ENCODE peak calls at places on chromosome 10, in four cellular contexts. A is K562, Z is IMR-90, M is GM12878. E is an unnamed sample. For H3K4me1, the result is how much of the 10 kb centered on the place peaks cover.

GRCh38 chr10:77636286-77636966 is 1.2 kb downstream of the KCNMA1 start:
- DNase-seq in M (no peak), Z (no peak), A (no peak), E (no peak)

GRCh38 chr10:116879817-116880216 is 30.5 kb downstream of the ENO4 start:
- DNase-seq in M (no peak), Z (no peak), A (no peak), E (no peak)

GRCh38 chr10:30812018-30812851 is 182.7 kb upstream of the LYZL2 start:
- DNase-seq in M (no peak), Z (peak), A (no peak), E (peak)

GRCh38 chr10:101578192-101578591 is 9.9 kb downstream of the POLL start:
- DNase-seq in M (no peak), A (no peak), Z (no peak), E (no peak)

GRCh38 chr10:104680467-104681401 is 39.6 kb downstream of the SORCS3 start:
- DNase-seq in A (no peak), M (no peak), Z (no peak), E (no peak)

GRCh38 chr10:110701618-110701971 is 57.5 kb downstream of the RBM20 start:
- DNase-seq in A (no peak), M (no peak), Z (no peak), E (no peak)

GRCh38 chr10:48249004-48249762 is 25.3 kb downstream of the FRMPD2 start:
- DNase-seq in M (no peak), A (no peak), Z (no peak), E (no peak)

GRCh38 chr10:13719411-13719810 is 132.6 kb downstream of the PRPF18 start:
- DNase-seq in Z (no peak), A (no peak), M (no peak), E (no peak)

GRCh38 chr10:50242777-50243176 is 8.5 kb downstream of the ASAH2 start:
- DNase-seq in Z (no peak), M (no peak), A (no peak), E (no peak)

GRCh38 chr10:123100030-123100762 is 35.6 kb upstream of the HMX3 start:
- DNase-seq in Z (peak), M (no peak), A (peak), E (no peak)

GRCh38 chr10:6048281-6049030 is 13.7 kb downstream of the IL2RA start:
- DNase-seq in M (no peak), Z (no peak), A (no peak), E (no peak)

GRCh38 chr10:20185116-20185515 is 368.9 kb downstream of the PLXDC2 start:
- DNase-seq in A (no peak), M (no peak), Z (no peak), E (no peak)

GRCh38 chr10:9613338-9613737 is 1404.3 kb upstream of the CELF2 start:
- DNase-seq in A (no peak), Z (peak), M (peak), E (peak)
- TF ChIP-seq FOS in A (no peak), Z (no peak), M (no peak), E (no peak)

DNA sequence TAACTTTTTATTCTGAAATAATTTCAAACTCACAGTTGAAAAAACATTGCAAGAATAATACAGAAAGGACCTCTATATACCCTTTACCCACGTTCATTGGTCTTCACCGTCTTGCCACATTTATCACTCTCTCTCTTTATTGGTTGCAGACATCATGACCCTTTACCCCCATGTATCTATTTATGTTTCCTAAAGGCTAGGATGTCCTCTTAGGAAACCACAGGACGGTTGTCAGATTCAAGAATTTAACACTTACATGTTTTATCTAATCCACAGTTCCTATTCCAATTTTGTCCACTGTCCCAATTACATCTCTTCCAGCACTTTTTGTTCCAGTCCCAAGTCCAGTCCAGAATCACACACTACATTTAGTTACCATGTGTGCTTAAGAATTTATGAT is 67.6 kb upstream of the FGFR2 start:
- DNase-seq in Z (no peak), A (no peak), M (no peak), E (no peak)
- H3K4me1 ChIP-seq in Z (under half), A (under half), M (under half), E (under half)

GRCh38 chr10:644943-645334 is 44.5 kb downstream of the DIP2C start:
- DNase-seq in A (no peak), Z (no peak), M (no peak), E (no peak)

GRCh38 chr10:649445-649797 is 40.0 kb downstream of the DIP2C start:
- DNase-seq in M (no peak), Z (no peak), A (no peak), E (no peak)

GRCh38 chr10:642186-642890 is 47.1 kb downstream of the DIP2C start:
- DNase-seq in A (no peak), Z (no peak), M (no peak), E (no peak)

GRCh38 chr10:644076-644942 is 45.2 kb downstream of the DIP2C start:
- DNase-seq in Z (no peak), M (no peak), A (no peak), E (no peak)

DNA sequence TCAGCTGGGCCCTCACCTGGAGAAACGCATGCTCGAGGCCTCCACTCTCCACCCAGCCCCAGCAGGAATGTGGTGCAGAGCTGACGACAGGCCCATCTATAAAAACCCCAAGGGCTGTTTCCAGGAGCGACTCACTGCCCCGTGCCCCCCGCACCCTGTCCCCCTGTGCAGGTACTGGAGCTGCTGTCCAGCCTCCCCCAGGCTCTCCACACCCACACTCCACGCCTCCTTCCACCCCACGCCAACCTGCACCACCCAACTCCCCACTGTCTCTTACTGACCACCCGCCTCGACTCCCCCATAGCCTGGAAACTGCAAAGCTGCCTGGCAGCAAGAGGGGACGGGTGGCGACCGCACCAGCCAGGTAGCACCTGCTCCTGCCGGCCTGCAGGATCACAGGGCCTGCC is 43.3 kb downstream of the DIP2C start:
- DNase-seq in A (no peak), M (no peak), Z (no peak), E (no peak)
- TF ChIP-seq FOS in A (no peak), M (no peak), Z (no peak), E (no peak)

GRCh38 chr10:80500572-80501380 is 36.9 kb upstream of the SH2D4B start:
- DNase-seq in M (peak), A (peak), Z (no peak), E (no peak)

GRCh38 chr10:80502621-80503583 is 34.8 kb upstream of the SH2D4B start:
- DNase-seq in Z (no peak), M (no peak), A (no peak), E (no peak)

GRCh38 chr10:80501381-80501912 is 36.3 kb upstream of the SH2D4B start:
- DNase-seq in Z (no peak), A (no peak), M (no peak), E (no peak)

GRCh38 chr10:80503584-80504157 is 34.0 kb upstream of the SH2D4B start:
- DNase-seq in M (no peak), Z (no peak), A (no peak), E (no peak)

DNA sequence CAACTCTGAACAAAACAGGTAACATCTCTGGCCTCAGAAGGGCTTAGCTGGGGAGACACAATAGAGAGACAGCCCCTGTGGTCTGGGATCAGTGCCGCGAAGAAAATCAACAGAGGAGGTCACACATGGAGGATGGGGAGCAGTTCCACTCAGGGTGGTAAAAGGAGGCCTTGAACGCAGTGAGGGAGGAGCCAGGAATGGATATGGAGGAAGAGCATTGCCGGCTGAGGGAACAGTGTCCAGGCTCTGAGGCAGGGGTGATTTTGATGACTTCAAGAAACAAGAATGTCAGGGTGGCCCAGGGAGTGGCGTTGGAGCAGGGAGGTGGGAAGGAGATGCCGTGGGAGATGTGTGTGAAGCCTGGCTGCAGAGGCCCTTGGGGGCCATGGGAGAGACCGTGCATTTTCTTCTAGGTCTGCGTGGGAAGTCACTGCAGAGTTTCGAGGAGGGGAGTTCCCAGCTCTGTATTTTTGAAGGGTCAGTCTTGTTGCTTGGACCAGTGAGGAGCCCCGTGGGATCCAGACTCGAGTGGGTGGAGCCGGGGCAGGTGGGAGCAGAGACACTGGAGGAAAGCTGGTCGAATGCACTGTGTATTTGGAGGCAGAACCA is 35.7 kb upstream of the SH2D4B start:
- DNase-seq in M (no peak), Z (no peak), A (no peak), E (no peak)
- H3K4me1 ChIP-seq in M (under half), Z (half or more), A (half or more), E (half or more)

E was measured in endothelial cell of umbilical vein.